ENCODE peak calls at places on chromosome 9, in nine cellular contexts. H is mammary epithelial cell; S is foreskin keratinocyte; Y is stomach; M is left ventricle myocardium inferior; V is CD8-positive, alpha-beta T cell; O is CD4-positive, alpha-beta memory T cell; C is colonic mucosa; J is uterus. U is an unnamed sample.
A peak's percentile ranks its signal among the peaks of the same experiment; 100 is the strongest.

GRCh38 chr9:14271078-14271673 is 42.8 kb downstream of the NFIB start:
- DNase-seq in J (peak; percentile 88), M (peak; percentile 74), V (no peak), O (no peak), Y (peak; percentile 56), C (peak; percentile 49), H (peak; percentile 58), S (no peak), U (no peak)

GRCh38 chr9:86099695-86100364 is 472 bp upstream of the GOLM1 start:
- DNase-seq in C (peak; percentile 80), H (peak; percentile 14), Y (peak; percentile 43), S (no peak), M (peak; percentile 32), O (no peak), V (peak; percentile 9), J (peak; percentile 57), U (no peak)

GRCh38 chr9:72154468-72155281 is 5.4 kb downstream of the GDA start:
- DNase-seq in H (peak; percentile 43), M (no peak), Y (peak; percentile 28), V (no peak), C (peak; percentile 82), J (no peak), O (no peak), S (no peak), U (no peak)

GRCh38 chr9:114694146-114694545 is 12.2 kb upstream of the TEX48 start:
- DNase-seq in O (no peak), J (no peak), V (no peak), H (peak; percentile 50), M (no peak), S (peak; percentile 33), Y (no peak), C (no peak), U (no peak)

GRCh38 chr9:27341545-27342294 is 44.8 kb upstream of the EQTN start:
- DNase-seq in O (no peak), Y (no peak), S (no peak), C (no peak), V (no peak), H (no peak), J (no peak), M (no peak), U (no peak)

GRCh38 chr9:12818431-12819000 is 43.7 kb downstream of the LURAP1L start:
- DNase-seq in O (no peak), S (no peak), C (peak; percentile 35), J (no peak), Y (no peak), M (no peak), H (no peak), V (no peak), U (no peak)

GRCh38 chr9:6634441-6634840 is 11.1 kb downstream of the GLDC start:
- DNase-seq in O (no peak), Y (no peak), H (no peak), S (no peak), J (no peak), C (no peak), M (no peak), V (no peak), U (no peak)

GRCh38 chr9:125634040-125634717 is 72.8 kb downstream of the MAPKAP1 start:
- DNase-seq in V (no peak), C (no peak), O (no peak), M (no peak), S (no peak), Y (no peak), H (peak; percentile 55), J (no peak), U (no peak)

GRCh38 chr9:98099346-98099745 is 19.7 kb downstream of the TRIM14 start:
- DNase-seq in S (no peak), O (no peak), J (no peak), H (no peak), V (peak; percentile 36), C (no peak), Y (no peak), M (no peak), U (no peak)

GRCh38 chr9:12705738-12706391 is 12.7 kb downstream of the TYRP1 start:
- DNase-seq in J (no peak), Y (no peak), H (no peak), V (no peak), O (no peak), S (no peak), C (no peak), M (no peak), U (no peak)

GRCh38 chr9:135224921-135225541 is 137.6 kb downstream of the OLFM1 start:
- DNase-seq in H (no peak), M (no peak), O (no peak), V (no peak), C (no peak), J (no peak), S (no peak), Y (no peak), U (no peak)

GRCh38 chr9:21683484-21684175 is 118.8 kb upstream of the MTAP start:
- DNase-seq in V (no peak), J (no peak), Y (no peak), M (no peak), H (no peak), S (no peak), C (no peak), O (no peak), U (no peak)

GRCh38 chr9:122213589-122214413 is 15.0 kb downstream of the LHX6 start:
- DNase-seq in M (no peak), C (peak; percentile 64), Y (peak; percentile 63), S (peak; percentile 52), O (peak; percentile 36), V (peak; percentile 47), H (peak; percentile 84), J (no peak), U (peak; percentile 44)

GRCh38 chr9:127567119-127567897 is 44.8 kb upstream of the STXBP1 start:
- DNase-seq in H (peak; percentile 47), J (peak; percentile 57), M (peak; percentile 71), C (peak; percentile 88), V (no peak), S (no peak), Y (peak; percentile 76), O (no peak), U (no peak)

GRCh38 chr9:21656776-21657637 is 145.4 kb upstream of the MTAP start:
- DNase-seq in C (no peak), H (peak; percentile 70), V (no peak), O (no peak), J (no peak), M (no peak), Y (no peak), S (no peak), U (no peak)

DNA sequence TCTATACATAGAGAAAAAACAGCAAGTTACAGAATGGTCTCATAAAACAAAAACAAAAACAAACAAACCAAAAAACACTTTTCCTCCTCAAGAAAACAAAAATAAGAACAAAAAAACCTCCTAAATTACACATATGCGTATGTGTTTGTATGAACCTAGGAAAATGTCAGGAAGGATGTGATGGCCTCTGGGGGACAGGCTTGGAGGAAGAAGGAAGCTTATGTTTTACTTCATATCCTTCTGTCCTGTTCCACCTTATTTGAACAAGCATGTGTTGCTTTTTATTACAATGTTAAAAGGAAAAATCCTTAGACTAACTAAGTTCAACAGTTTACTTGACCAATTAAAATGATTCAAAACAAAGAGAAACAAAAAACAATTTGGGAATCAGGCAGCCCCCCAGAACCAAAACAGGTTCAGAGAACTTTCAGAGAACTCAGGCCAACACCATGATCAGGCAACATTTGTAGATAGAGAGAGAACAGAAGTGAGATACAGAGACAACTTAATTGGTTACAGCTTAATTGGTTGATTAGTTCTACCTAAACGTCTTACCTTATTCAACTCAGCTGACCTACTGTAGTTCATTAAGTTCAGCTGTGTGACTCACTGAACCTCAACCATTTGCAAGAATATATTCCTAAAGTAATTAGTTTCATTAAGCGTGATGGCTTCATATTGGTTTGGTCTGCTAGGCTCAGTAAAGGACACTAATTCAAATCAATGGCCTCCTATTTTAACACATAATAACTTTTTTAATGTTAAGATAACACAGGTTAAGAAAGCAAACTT is 10.1 kb downstream of the SPAAR start:
- DNase-seq in J (no peak), M (no peak), S (no peak), H (no peak), Y (no peak), C (no peak), O (no peak), V (no peak), U (no peak)
- H3K27ac ChIP-seq in J (peak overlapping the region; percentile 60), M (peak overlapping the region; percentile 89), S (no peak overlapping the region), H (no peak overlapping the region), Y (peak overlapping the region; percentile 2), C (peak overlapping the region; percentile 91), O (no peak overlapping the region), V (no peak overlapping the region), U (no peak overlapping the region)

DNA sequence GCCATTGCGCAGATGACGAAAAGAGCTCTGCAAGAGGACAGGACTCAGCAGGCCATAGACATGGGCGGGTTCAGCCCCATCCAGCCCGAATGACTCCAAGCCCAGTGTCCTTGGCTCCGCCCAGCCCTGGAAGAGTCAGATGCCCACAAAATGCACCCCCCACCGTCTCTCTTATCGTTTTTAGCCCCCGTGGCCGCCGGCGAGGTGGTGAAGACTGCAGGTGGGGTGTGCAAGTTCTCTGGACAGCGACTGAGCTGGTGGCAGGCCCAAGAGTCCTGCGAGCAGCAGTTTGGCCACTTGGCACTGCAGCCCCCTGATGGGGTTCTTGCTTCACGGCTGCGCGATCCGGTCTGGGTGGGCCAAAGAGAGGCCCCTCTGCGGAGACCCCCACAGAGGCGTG is 2.1 kb downstream of the ADGRD2 start:
- DNase-seq in J (no peak), V (no peak), C (no peak), H (no peak), O (no peak), Y (no peak), M (no peak), S (no peak), U (no peak)
- H3K4me1 ChIP-seq in J (no peaks in the 10 kb centered on the region), V (no peaks in the 10 kb centered on the region), C (no peaks in the 10 kb centered on the region), H (peaks cover 10% of the 10 kb centered on the region), O (no peaks in the 10 kb centered on the region), Y (peaks cover 23% of the 10 kb centered on the region), M (peaks cover 27% of the 10 kb centered on the region), S (peaks cover 1% of the 10 kb centered on the region), U (no peaks in the 10 kb centered on the region)

DNA sequence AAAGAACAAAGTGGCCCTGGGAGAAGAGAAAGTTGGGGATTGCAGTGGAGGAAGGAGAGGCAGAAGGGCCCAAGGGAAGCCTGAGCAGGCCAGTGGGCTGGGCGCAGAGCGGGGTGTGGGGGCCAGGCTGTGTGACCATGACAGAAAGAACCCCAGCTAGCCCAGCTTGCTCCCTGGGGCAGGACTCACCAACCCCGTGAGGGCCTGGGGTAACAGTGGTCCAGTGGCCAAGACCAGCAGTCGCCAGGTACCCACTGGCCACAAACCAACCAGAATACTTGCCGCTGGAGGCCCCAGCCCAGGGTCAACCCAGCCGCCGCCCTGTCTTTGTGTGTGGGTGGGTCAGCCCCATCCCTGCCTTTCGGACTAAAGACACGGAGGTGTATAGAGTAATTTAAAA is 146.5 kb downstream of the CACNA1B start:
- DNase-seq in S (no peak), C (no peak), Y (peak; percentile 17), J (no peak), M (no peak), H (no peak), V (no peak), O (no peak), U (no peak)
- H3K27ac ChIP-seq in S (no peak overlapping the region), C (no peak overlapping the region), Y (no peak overlapping the region), J (no peak overlapping the region), M (no peak overlapping the region), H (no peak overlapping the region), V (no peak overlapping the region), O (no peak overlapping the region), U (no peak overlapping the region)

DNA sequence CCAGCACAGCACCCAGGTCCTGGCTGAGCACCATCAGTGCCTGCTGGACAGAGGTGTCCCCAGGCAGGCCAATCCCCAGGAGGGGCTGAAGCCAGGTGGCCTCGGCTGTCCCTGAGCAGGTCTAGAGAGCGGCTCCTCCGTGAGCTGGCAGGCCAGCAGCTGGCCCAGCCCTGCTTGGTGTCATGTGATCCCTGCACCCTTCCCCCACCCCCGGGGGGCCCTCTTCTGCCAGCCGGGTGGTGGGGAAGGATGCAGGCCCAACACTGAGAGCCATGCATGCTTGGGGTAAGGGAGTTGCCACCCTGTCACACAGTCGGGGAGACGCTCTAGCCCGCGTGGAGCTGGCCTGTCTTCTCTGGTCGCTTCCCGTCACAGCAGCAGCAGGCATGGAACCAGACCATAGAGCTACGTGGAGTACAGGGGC is 7.1 kb downstream of the RALGDS start:
- DNase-seq in S (no peak), J (no peak), C (no peak), V (no peak), M (peak; percentile 41), H (no peak), O (no peak), Y (no peak), U (no peak)
- H3K4me1 ChIP-seq in S (no peaks in the 10 kb centered on the region), J (no peaks in the 10 kb centered on the region), C (peaks cover 28% of the 10 kb centered on the region), V (peaks cover 56% of the 10 kb centered on the region), M (peaks cover 73% of the 10 kb centered on the region), H (peaks cover 42% of the 10 kb centered on the region), O (peaks cover 68% of the 10 kb centered on the region), Y (peaks cover 76% of the 10 kb centered on the region), U (peaks cover 52% of the 10 kb centered on the region)

U was measured in naive thymus-derived CD4-positive, alpha-beta T cell.